ENCODE peak calls at places on chromosomes 16 and 17, in six cellular contexts. Z, W, T, O, C and Q are unnamed samples.

GRCh38 chr17:41654134-41654907 is 29.9 kb upstream of the KRT17 start:
- DNase-seq in C (no peak), O (no peak), T (no peak), W (no peak), Z (no peak), Q (peak; percentile 69)

GRCh38 chr17:38352245-38353083 is 820 bp downstream of the SOCS7 start:
- DNase-seq in Z (peak; percentile 30), T (no peak), C (no peak), W (peak; percentile 62), O (no peak), Q (no peak)

GRCh38 chr17:1907818-1908698 is 78.3 kb downstream of the RPA1 start:
- DNase-seq in O (no peak), T (no peak), W (no peak), Z (no peak), C (no peak), Q (no peak)

GRCh38 chr16:66968847-66969246 is 7.8 kb downstream of the CES3 start:
- DNase-seq in C (no peak), Z (no peak), T (no peak), W (no peak), O (no peak), Q (no peak)

GRCh38 chr16:19166500-19166899 is 1.5 kb upstream of the SYT17 start:
- DNase-seq in T (no peak), O (no peak), W (no peak), C (no peak), Z (peak; percentile 11), Q (peak; percentile 29)

GRCh38 chr16:264440-264951 is 11.2 kb downstream of the RGS11 start:
- DNase-seq in Z (no peak), T (no peak), C (no peak), O (no peak), W (peak; percentile 14), Q (no peak)

GRCh38 chr17:14118951-14119350 is 49.6 kb downstream of the COX10 start:
- DNase-seq in C (peak; percentile 15), T (no peak), W (no peak), O (no peak), Z (no peak), Q (no peak)

GRCh38 chr16:19359556-19359955 is 58.1 kb upstream of the TMC5 start:
- DNase-seq in O (no peak), T (no peak), Z (no peak), C (no peak), W (no peak), Q (no peak)

GRCh38 chr16:30121741-30122620 is 1.0 kb downstream of the MAPK3 start:
- DNase-seq in Z (no peak), C (no peak), T (no peak), W (peak; percentile 43), O (no peak), Q (no peak)

GRCh38 chr17:44610331-44610730 is 45.9 kb upstream of the MEIOC start:
- DNase-seq in C (no peak), W (no peak), O (no peak), Z (no peak), T (no peak), Q (no peak)

GRCh38 chr16:28202147-28202746 is 9.5 kb downstream of the XPO6 start:
- DNase-seq in O (no peak), T (no peak), W (no peak), Z (no peak), C (no peak), Q (no peak)

GRCh38 chr16:81544691-81545365 is 100.2 kb downstream of the CMIP start:
- DNase-seq in C (no peak), O (no peak), W (no peak), T (no peak), Z (no peak), Q (no peak)

GRCh38 chr17:42275527-42276358 is 448 bp downstream of the STAT5B start:
- DNase-seq in C (no peak), W (peak; percentile 65), Z (peak; percentile 72), O (no peak), T (no peak), Q (no peak)

GRCh38 chr16:68370921-68371651 is 60.3 kb downstream of the PRMT7 start:
- DNase-seq in Z (no peak), C (no peak), W (no peak), O (no peak), T (no peak), Q (no peak)

GRCh38 chr16:22318690-22319358 is 21.6 kb downstream of the POLR3E start:
- DNase-seq in O (no peak), T (peak; percentile 45), C (no peak), Z (peak; percentile 52), W (peak; percentile 54), Q (no peak)

GRCh38 chr16:84459941-84460405 is 44.5 kb downstream of the MEAK7 start:
- DNase-seq in O (no peak), Z (no peak), W (no peak), C (no peak), T (no peak), Q (no peak)

GRCh38 chr17:74569392-74570003 is 2.2 kb upstream of the CD300H start:
- DNase-seq in O (no peak), T (no peak), W (no peak), Z (no peak), C (no peak), Q (peak; percentile 97)
- TF ChIP-seq YY1 in O (no peak), T (no peak), W (no peak), Z (no peak), C (no peak), Q (peak; percentile 25)

DNA sequence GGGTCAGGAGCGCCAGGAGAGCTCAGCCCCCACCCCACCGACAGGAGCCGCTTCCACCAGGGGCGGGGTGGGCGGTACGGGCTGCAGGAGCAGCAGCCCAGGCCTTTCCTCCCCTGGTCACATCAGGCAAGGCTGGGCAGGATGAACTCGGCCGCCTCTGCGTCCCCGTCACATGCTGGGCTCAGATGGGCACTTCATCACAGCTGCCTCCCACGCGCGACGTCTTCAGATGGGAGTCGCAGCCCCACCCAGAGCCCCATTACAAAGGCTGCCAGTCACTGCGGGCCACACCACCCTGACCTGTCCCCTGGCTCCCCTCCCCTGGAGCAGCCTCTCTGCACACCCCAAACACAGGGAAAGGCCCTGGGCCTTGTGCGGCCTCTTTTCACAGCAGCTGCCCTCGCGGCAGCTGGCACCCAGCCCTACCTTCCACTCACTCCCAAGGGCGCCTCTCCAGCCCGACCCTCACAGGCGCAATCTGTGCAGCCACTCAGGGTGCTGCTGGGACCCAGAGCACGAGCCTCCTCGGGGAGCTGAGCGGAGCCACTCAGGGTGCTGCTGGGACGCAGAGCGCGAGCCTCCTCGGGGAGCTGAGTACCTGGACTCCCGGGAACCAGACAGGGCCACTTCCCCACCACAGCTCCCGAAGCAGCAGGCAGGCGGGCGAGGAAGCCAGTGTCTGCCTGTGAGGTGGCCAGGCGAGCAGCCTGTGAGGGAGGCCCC is 4.7 kb downstream of the ZNF598 start:
- DNase-seq in Z (no peak), C (no peak), O (no peak), T (no peak), W (no peak), Q (no peak)
- TF ChIP-seq YY1 in Z (no peak), C (no peak), O (no peak), T (no peak), W (no peak), Q (no peak)

DNA sequence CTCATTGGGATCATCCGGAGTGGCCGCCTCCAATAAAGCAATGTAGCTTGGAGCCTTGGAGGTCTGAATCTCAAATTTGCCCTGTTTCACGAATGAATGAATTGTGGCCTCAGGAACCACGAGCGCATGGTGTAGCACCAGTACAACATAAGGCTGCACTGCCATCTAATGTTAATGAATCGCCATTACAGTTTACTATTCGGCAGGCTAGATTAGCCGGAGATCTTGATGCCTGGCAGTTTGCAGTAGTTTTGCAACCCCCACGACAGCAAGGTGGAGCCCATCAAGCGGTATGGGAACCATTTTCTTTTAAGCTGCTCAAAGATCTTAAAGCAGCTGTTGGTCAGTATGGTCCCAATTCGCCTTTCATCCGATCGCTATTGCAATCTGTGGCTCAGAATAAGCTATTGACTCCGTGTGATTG is 18.8 kb downstream of the ALOX15B start:
- DNase-seq in O (peak; percentile 40), C (peak; percentile 45), W (peak; percentile 80), Z (peak; percentile 71), T (peak; percentile 75), Q (peak; percentile 83)
- TF ChIP-seq YY1 in O (no peak), C (no peak), W (no peak), Z (no peak), T (no peak), Q (no peak)

GRCh38 chr17:6753565-6753964 is 2.3 kb upstream of the XAF1 start:
- DNase-seq in T (no peak), W (no peak), O (no peak), C (no peak), Z (no peak), Q (no peak)

GRCh38 chr17:6753006-6753445 is 2.8 kb upstream of the XAF1 start:
- DNase-seq in Z (no peak), O (no peak), T (peak; percentile 11), W (no peak), C (no peak), Q (no peak)

GRCh38 chr17:6755281-6755680 is 565 bp upstream of the XAF1 start:
- DNase-seq in C (no peak), O (no peak), W (peak; percentile 36), Z (no peak), T (no peak), Q (no peak)

GRCh38 chr17:6749519-6749918 is 6.3 kb upstream of the XAF1 start:
- DNase-seq in T (no peak), Z (no peak), W (no peak), O (no peak), C (no peak), Q (no peak)

DNA sequence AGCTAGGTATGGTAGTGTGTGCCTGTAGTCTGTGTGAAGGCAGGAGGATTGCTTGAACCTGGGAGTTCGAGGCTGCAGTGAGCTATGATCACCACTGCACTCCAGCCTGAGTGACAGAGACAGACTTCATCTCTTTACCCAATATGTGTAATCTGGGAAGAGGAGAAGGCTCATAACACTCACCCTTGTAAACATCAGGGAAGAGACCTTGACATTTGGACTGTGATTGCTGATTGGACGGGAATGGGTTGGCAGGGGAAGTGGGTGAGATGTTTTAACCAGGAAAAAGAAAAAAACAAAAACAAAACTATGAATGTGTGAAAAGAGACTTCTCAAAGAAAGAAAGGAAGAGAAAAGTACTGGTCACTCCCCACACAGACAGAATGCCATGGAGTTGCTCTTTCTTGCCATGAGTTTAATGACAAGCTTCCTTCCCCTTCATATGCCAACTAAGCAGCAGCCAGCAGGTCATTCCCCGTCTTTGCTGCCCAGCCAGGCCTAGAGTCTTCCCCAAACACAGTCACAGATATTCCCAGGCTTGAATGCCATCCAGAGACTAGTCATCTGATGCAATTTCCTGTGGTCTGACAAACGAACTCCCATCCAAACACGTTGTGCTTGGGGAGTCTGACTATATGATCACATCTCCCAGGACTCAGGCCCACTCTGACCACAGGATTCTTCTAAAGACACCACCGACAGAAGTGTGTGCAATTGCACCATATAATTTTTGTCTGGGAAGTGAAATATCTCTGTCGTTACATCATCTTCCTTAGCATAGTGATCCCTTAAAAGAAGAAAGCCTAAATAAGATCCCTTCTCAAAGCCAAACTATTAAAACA is 3.6 kb upstream of the XAF1 start:
- DNase-seq in T (peak; percentile 81), C (no peak), W (no peak), Z (no peak), O (no peak), Q (no peak)
- TF ChIP-seq YY1 in T (no peak), C (no peak), W (no peak), Z (no peak), O (no peak), Q (no peak)